ENCODE peak calls at places on chromosomes 2 and 18, in nine cellular contexts. One of them, this sample, is unnamed.

GRCh38 chr18:75455249-75456183 is 28.0 kb upstream of the SMIM21 start:
- DNase-seq in spleen: no peak
- DNase-seq in adrenal gland: no peak
- DNase-seq in fibroblast of mammary gland: peak
- DNase-seq in A549: no peak
- DNase-seq in thyroid gland: peak
- DNase-seq in brain microvascular endothelial cell: no peak
- DNase-seq in HFF-Myc: no peak
- DNase-seq in colonic mucosa: no peak
- DNase-seq in this sample: no peak

GRCh38 chr18:832085-832681 is 20.1 kb upstream of the YES1 start:
- DNase-seq in HFF-Myc: no peak
- DNase-seq in brain microvascular endothelial cell: no peak
- DNase-seq in colonic mucosa: peak
- DNase-seq in A549: peak
- DNase-seq in spleen: peak
- DNase-seq in thyroid gland: peak
- DNase-seq in adrenal gland: peak
- DNase-seq in fibroblast of mammary gland: no peak
- DNase-seq in this sample: no peak

GRCh38 chr2:234533631-234534030 is 36.8 kb upstream of the ARL4C start:
- DNase-seq in A549: no peak
- DNase-seq in brain microvascular endothelial cell: no peak
- DNase-seq in HFF-Myc: no peak
- DNase-seq in thyroid gland: no peak
- DNase-seq in adrenal gland: no peak
- DNase-seq in colonic mucosa: no peak
- DNase-seq in spleen: no peak
- DNase-seq in fibroblast of mammary gland: no peak
- DNase-seq in this sample: no peak

GRCh38 chr2:170307988-170308387 is 130.0 kb downstream of the MYO3B start:
- DNase-seq in colonic mucosa: no peak
- DNase-seq in adrenal gland: no peak
- DNase-seq in thyroid gland: no peak
- DNase-seq in fibroblast of mammary gland: no peak
- DNase-seq in A549: no peak
- DNase-seq in spleen: no peak
- DNase-seq in brain microvascular endothelial cell: no peak
- DNase-seq in HFF-Myc: no peak
- DNase-seq in this sample: no peak

GRCh38 chr2:40721595-40721994 is 269.7 kb upstream of the SLC8A1 start:
- DNase-seq in spleen: no peak
- DNase-seq in HFF-Myc: peak
- DNase-seq in fibroblast of mammary gland: peak
- DNase-seq in brain microvascular endothelial cell: peak
- DNase-seq in A549: no peak
- DNase-seq in adrenal gland: no peak
- DNase-seq in thyroid gland: no peak
- DNase-seq in colonic mucosa: no peak
- DNase-seq in this sample: no peak

GRCh38 chr18:24022141-24022540 is 7.6 kb downstream of the TTC39C start:
- DNase-seq in colonic mucosa: no peak
- DNase-seq in fibroblast of mammary gland: peak
- DNase-seq in HFF-Myc: no peak
- DNase-seq in thyroid gland: no peak
- DNase-seq in A549: no peak
- DNase-seq in brain microvascular endothelial cell: peak
- DNase-seq in adrenal gland: no peak
- DNase-seq in spleen: no peak
- DNase-seq in this sample: no peak

GRCh38 chr2:196239622-196240587 is 68.5 kb upstream of the STK17B start:
- DNase-seq in adrenal gland: peak
- DNase-seq in brain microvascular endothelial cell: peak
- DNase-seq in thyroid gland: peak
- DNase-seq in colonic mucosa: peak
- DNase-seq in HFF-Myc: no peak
- DNase-seq in spleen: peak
- DNase-seq in A549: no peak
- DNase-seq in fibroblast of mammary gland: peak
- DNase-seq in this sample: no peak

GRCh38 chr18:63119647-63120046 is 199.9 kb downstream of the BCL2 start:
- DNase-seq in A549: peak
- DNase-seq in thyroid gland: peak
- DNase-seq in spleen: no peak
- DNase-seq in adrenal gland: peak
- DNase-seq in brain microvascular endothelial cell: no peak
- DNase-seq in HFF-Myc: peak
- DNase-seq in colonic mucosa: peak
- DNase-seq in fibroblast of mammary gland: peak
- DNase-seq in this sample: no peak

GRCh38 chr2:132037527-132038178 is 124.1 kb downstream of the ANKRD30BL start:
- DNase-seq in colonic mucosa: no peak
- DNase-seq in fibroblast of mammary gland: peak
- DNase-seq in A549: no peak
- DNase-seq in spleen: peak
- DNase-seq in adrenal gland: no peak
- DNase-seq in thyroid gland: peak
- DNase-seq in brain microvascular endothelial cell: no peak
- DNase-seq in HFF-Myc: no peak
- DNase-seq in this sample: no peak

GRCh38 chr2:239318091-239318725 is 82.6 kb downstream of the HDAC4 start:
- DNase-seq in adrenal gland: peak
- DNase-seq in thyroid gland: no peak
- DNase-seq in brain microvascular endothelial cell: no peak
- DNase-seq in HFF-Myc: no peak
- DNase-seq in A549: no peak
- DNase-seq in spleen: peak
- DNase-seq in fibroblast of mammary gland: no peak
- DNase-seq in colonic mucosa: peak
- DNase-seq in this sample: no peak

DNA sequence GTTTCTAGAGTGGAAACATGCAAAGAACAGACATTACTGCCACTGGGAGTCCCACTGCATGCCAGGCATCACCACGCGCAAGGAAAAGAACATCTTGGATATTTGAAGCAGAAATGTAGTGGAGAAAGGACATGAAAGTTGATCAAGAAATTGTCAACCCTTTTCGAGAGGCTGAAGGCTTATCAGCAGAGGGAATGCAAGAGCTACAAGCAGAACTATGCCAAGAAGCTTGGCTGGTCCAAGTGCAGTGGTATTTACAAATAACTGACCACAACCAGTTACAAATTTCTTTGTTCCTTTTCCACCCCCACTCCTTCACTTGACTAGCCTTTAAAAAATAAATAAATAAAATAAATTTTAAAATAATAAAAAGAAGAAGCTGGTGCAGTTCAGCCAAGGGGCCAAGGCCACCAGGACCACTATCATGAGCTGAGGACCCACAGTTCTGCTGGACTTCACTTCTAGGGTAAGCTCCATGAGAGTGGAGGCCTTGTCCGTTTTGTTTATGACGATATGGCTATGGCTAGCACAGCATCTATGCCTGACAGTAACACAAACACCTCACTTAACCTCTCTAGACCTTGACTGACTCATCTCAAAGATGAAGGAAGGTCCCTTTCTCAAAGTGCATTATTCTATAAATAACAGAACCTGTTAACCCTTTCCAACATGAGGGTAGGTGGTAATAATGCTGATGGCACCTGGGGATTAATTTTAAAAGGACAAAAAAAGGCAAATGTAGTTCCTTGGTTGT is 20.9 kb downstream of the MARCHF4 start:
- DNase-seq in HFF-Myc: no peak
- DNase-seq in thyroid gland: no peak
- DNase-seq in brain microvascular endothelial cell: no peak
- DNase-seq in colonic mucosa: no peak
- DNase-seq in fibroblast of mammary gland: no peak
- DNase-seq in spleen: no peak
- DNase-seq in A549: no peak
- DNase-seq in adrenal gland: no peak
- DNase-seq in this sample: no peak
- H3K4me3 ChIP-seq in HFF-Myc: no peak
- H3K4me3 ChIP-seq in thyroid gland: no peak
- H3K4me3 ChIP-seq in brain microvascular endothelial cell: no peak
- H3K4me3 ChIP-seq in colonic mucosa: no peak
- H3K4me3 ChIP-seq in fibroblast of mammary gland: no peak
- H3K4me3 ChIP-seq in spleen: no peak
- H3K4me3 ChIP-seq in A549: no peak
- H3K4me3 ChIP-seq in adrenal gland: no peak
- H3K4me3 ChIP-seq in this sample: no peak

GRCh38 chr2:119387381-119388129 is 20.8 kb downstream of the DBI start:
- DNase-seq in thyroid gland: peak
- DNase-seq in fibroblast of mammary gland: peak
- DNase-seq in spleen: no peak
- DNase-seq in adrenal gland: peak
- DNase-seq in brain microvascular endothelial cell: peak
- DNase-seq in HFF-Myc: no peak
- DNase-seq in A549: peak
- DNase-seq in colonic mucosa: peak
- DNase-seq in this sample: peak
- TF ChIP-seq CTCF in thyroid gland: no peak
- TF ChIP-seq CTCF in fibroblast of mammary gland: peak
- TF ChIP-seq CTCF in spleen: no peak
- TF ChIP-seq CTCF in adrenal gland: peak
- TF ChIP-seq CTCF in brain microvascular endothelial cell: peak
- TF ChIP-seq CTCF in HFF-Myc: no peak
- TF ChIP-seq CTCF in A549: no peak
- TF ChIP-seq CTCF in colonic mucosa: no peak
- TF ChIP-seq CTCF in this sample: peak

DNA sequence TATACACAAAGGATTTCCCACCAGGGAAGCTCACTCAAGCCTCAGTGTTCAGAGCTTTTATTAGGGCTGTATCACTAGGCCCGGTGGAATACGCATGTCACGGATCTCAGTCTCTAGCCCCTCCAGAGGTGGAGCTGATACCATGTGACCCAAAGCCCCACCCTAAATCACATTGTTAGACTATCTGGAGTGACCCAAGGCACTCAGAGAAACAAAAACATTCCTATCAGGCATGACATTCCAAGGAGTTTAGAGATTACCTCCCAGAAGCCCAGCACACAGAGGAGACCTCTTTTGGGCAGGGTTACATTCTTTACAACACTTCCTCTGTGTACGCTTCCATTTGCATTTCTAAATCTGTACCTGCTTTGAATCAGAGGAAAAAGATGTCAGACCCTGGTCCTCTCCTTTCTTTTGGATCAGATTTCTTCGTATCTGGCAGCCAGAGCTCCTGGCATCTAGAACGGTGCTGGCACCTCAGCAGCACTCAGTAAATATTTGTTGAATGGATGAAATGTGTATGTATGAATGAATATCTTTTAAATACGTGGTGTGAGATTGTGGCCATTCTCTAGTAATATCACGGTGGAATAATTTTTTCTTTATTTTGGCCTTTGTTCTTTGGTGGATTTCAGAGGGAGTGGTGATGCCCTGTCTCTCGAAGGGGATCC is 37.7 kb upstream of the SMAD2 start:
- DNase-seq in spleen: no peak
- DNase-seq in thyroid gland: peak
- DNase-seq in colonic mucosa: no peak
- DNase-seq in fibroblast of mammary gland: no peak
- DNase-seq in adrenal gland: no peak
- DNase-seq in brain microvascular endothelial cell: peak
- DNase-seq in HFF-Myc: no peak
- DNase-seq in A549: peak
- DNase-seq in this sample: peak
- H3K4me3 ChIP-seq in spleen: no peak
- H3K4me3 ChIP-seq in thyroid gland: no peak
- H3K4me3 ChIP-seq in colonic mucosa: no peak
- H3K4me3 ChIP-seq in fibroblast of mammary gland: no peak
- H3K4me3 ChIP-seq in adrenal gland: no peak
- H3K4me3 ChIP-seq in brain microvascular endothelial cell: no peak
- H3K4me3 ChIP-seq in HFF-Myc: no peak
- H3K4me3 ChIP-seq in A549: peak
- H3K4me3 ChIP-seq in this sample: no peak

GRCh38 chr2:7704296-7704865 is 787.2 kb downstream of the RNF144A start:
- DNase-seq in fibroblast of mammary gland: peak
- DNase-seq in thyroid gland: no peak
- DNase-seq in colonic mucosa: no peak
- DNase-seq in adrenal gland: no peak
- DNase-seq in HFF-Myc: no peak
- DNase-seq in brain microvascular endothelial cell: no peak
- DNase-seq in spleen: no peak
- DNase-seq in A549: no peak
- DNase-seq in this sample: no peak
- TF ChIP-seq CTCF in fibroblast of mammary gland: peak
- TF ChIP-seq CTCF in thyroid gland: no peak
- TF ChIP-seq CTCF in colonic mucosa: no peak
- TF ChIP-seq CTCF in adrenal gland: no peak
- TF ChIP-seq CTCF in HFF-Myc: no peak
- TF ChIP-seq CTCF in brain microvascular endothelial cell: no peak
- TF ChIP-seq CTCF in spleen: no peak
- TF ChIP-seq CTCF in A549: no peak
- TF ChIP-seq CTCF in this sample: no peak

GRCh38 chr2:101577173-101577572 is 102.3 kb upstream of the RFX8 start:
- DNase-seq in adrenal gland: no peak
- DNase-seq in spleen: no peak
- DNase-seq in HFF-Myc: no peak
- DNase-seq in fibroblast of mammary gland: peak
- DNase-seq in thyroid gland: no peak
- DNase-seq in brain microvascular endothelial cell: no peak
- DNase-seq in A549: no peak
- DNase-seq in colonic mucosa: no peak
- DNase-seq in this sample: no peak
- H3K4me3 ChIP-seq in adrenal gland: no peak
- H3K4me3 ChIP-seq in spleen: no peak
- H3K4me3 ChIP-seq in HFF-Myc: no peak
- H3K4me3 ChIP-seq in fibroblast of mammary gland: no peak
- H3K4me3 ChIP-seq in thyroid gland: no peak
- H3K4me3 ChIP-seq in brain microvascular endothelial cell: no peak
- H3K4me3 ChIP-seq in A549: no peak
- H3K4me3 ChIP-seq in colonic mucosa: no peak
- H3K4me3 ChIP-seq in this sample: no peak

DNA sequence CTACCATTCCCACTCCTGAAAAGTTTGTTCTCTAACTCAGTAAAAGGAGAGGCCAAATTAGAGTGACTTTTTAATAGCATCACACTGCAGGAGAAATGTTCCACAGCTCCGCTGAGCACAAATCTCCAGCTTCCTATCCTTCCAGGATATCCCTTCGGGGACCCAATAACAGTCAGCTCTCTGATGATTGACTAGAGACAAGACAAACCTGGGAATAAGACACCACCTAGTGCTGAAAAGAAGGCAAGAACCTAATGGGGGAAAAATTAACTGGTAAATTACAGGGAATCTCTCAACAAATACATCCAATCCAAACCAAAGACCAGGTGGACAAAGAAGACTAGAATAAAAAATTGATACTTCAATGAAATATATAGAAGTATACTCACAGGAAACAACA is 977.1 kb upstream of the SOX11 start:
- DNase-seq in A549: no peak
- DNase-seq in thyroid gland: no peak
- DNase-seq in HFF-Myc: no peak
- DNase-seq in colonic mucosa: no peak
- DNase-seq in brain microvascular endothelial cell: peak
- DNase-seq in spleen: no peak
- DNase-seq in fibroblast of mammary gland: no peak
- DNase-seq in adrenal gland: no peak
- DNase-seq in this sample: no peak
- TF ChIP-seq CTCF in A549: no peak
- TF ChIP-seq CTCF in thyroid gland: no peak
- TF ChIP-seq CTCF in HFF-Myc: no peak
- TF ChIP-seq CTCF in colonic mucosa: no peak
- TF ChIP-seq CTCF in brain microvascular endothelial cell: peak
- TF ChIP-seq CTCF in spleen: no peak
- TF ChIP-seq CTCF in fibroblast of mammary gland: no peak
- TF ChIP-seq CTCF in adrenal gland: no peak
- TF ChIP-seq CTCF in this sample: no peak

This sample was measured in epithelial cell of proximal tubule.